ENCODE peak calls at places on chromosomes 13 and 19, in seven cellular contexts. One of them, this sample, is unnamed.
A peak's percentile ranks its signal among the peaks of the same experiment; 100 is the strongest.

GRCh38 chr13:30659980-30660379 is 42.3 kb downstream of the USPL1 start:
- DNase-seq in neuronal stem cell: no peak
- DNase-seq in Panc1: no peak
- DNase-seq in AG04449: no peak
- DNase-seq in AG10803: no peak
- DNase-seq in AG09309: no peak
- DNase-seq in tibial nerve: no peak
- DNase-seq in this sample: no peak

GRCh38 chr19:13060233-13060963 is 42.3 kb downstream of the LYL1 start:
- DNase-seq in neuronal stem cell: no peak
- DNase-seq in Panc1: no peak
- DNase-seq in AG04449: no peak
- DNase-seq in AG10803: no peak
- DNase-seq in AG09309: no peak
- DNase-seq in tibial nerve: no peak
- DNase-seq in this sample: no peak

GRCh38 chr19:6476155-6476895 is 5.3 kb downstream of the DENND1C start:
- DNase-seq in neuronal stem cell: peak; percentile 98
- DNase-seq in Panc1: peak; percentile 51
- DNase-seq in AG04449: no peak
- DNase-seq in AG10803: peak; percentile 12
- DNase-seq in AG09309: no peak
- DNase-seq in tibial nerve: no peak
- DNase-seq in this sample: peak; percentile 66

GRCh38 chr19:45729774-45730388 is 815 bp downstream of the FBXO46 start:
- DNase-seq in neuronal stem cell: no peak
- DNase-seq in Panc1: no peak
- DNase-seq in AG04449: no peak
- DNase-seq in AG10803: no peak
- DNase-seq in AG09309: no peak
- DNase-seq in tibial nerve: no peak
- DNase-seq in this sample: no peak

GRCh38 chr19:588758-589692 is 656 bp upstream of the HCN2 start:
- DNase-seq in neuronal stem cell: no peak
- DNase-seq in Panc1: no peak
- DNase-seq in AG04449: no peak
- DNase-seq in AG10803: no peak
- DNase-seq in AG09309: no peak
- DNase-seq in tibial nerve: no peak
- DNase-seq in this sample: no peak

GRCh38 chr19:10998045-10998533 is 37.3 kb downstream of the SMARCA4 start:
- DNase-seq in neuronal stem cell: no peak
- DNase-seq in Panc1: no peak
- DNase-seq in AG04449: no peak
- DNase-seq in AG10803: no peak
- DNase-seq in AG09309: no peak
- DNase-seq in tibial nerve: peak; percentile 61
- DNase-seq in this sample: no peak

GRCh38 chr19:33819875-33820781 is 23.5 kb downstream of the KCTD15 start:
- DNase-seq in neuronal stem cell: peak; percentile 61
- DNase-seq in Panc1: no peak
- DNase-seq in AG04449: no peak
- DNase-seq in AG10803: peak; percentile 83
- DNase-seq in AG09309: no peak
- DNase-seq in tibial nerve: peak; percentile 54
- DNase-seq in this sample: no peak

GRCh38 chr13:78603240-78603947 is at the start of gene POU4F1:
- DNase-seq in neuronal stem cell: peak; percentile 81
- DNase-seq in Panc1: no peak
- DNase-seq in AG04449: no peak
- DNase-seq in AG10803: no peak
- DNase-seq in AG09309: no peak
- DNase-seq in tibial nerve: no peak
- DNase-seq in this sample: no peak

GRCh38 chr13:27396252-27396846 is 28.1 kb upstream of the GTF3A start:
- DNase-seq in neuronal stem cell: no peak
- DNase-seq in Panc1: no peak
- DNase-seq in AG04449: no peak
- DNase-seq in AG10803: no peak
- DNase-seq in AG09309: no peak
- DNase-seq in tibial nerve: no peak
- DNase-seq in this sample: no peak

GRCh38 chr19:708154-709141 is at the start of gene PALM:
- DNase-seq in neuronal stem cell: peak; percentile 56
- DNase-seq in Panc1: no peak
- DNase-seq in AG04449: no peak
- DNase-seq in AG10803: no peak
- DNase-seq in AG09309: no peak
- DNase-seq in tibial nerve: no peak
- DNase-seq in this sample: no peak

GRCh38 chr19:46036745-46037126 is 4.1 kb downstream of the IGFL4 start:
- DNase-seq in neuronal stem cell: no peak
- DNase-seq in Panc1: no peak
- DNase-seq in AG04449: no peak
- DNase-seq in AG10803: no peak
- DNase-seq in AG09309: no peak
- DNase-seq in tibial nerve: no peak
- DNase-seq in this sample: no peak

GRCh38 chr19:49862411-49863253 is 4.7 kb downstream of the PNKP start:
- DNase-seq in neuronal stem cell: no peak
- DNase-seq in Panc1: no peak
- DNase-seq in AG04449: no peak
- DNase-seq in AG10803: no peak
- DNase-seq in AG09309: no peak
- DNase-seq in tibial nerve: no peak
- DNase-seq in this sample: no peak

GRCh38 chr19:54606230-54606629 is 12.8 kb downstream of the LILRA1 start:
- DNase-seq in neuronal stem cell: no peak
- DNase-seq in Panc1: no peak
- DNase-seq in AG04449: no peak
- DNase-seq in AG10803: no peak
- DNase-seq in AG09309: no peak
- DNase-seq in tibial nerve: no peak
- DNase-seq in this sample: no peak

GRCh38 chr13:71861769-71862168 is 5.2 kb downstream of the DACH1 start:
- DNase-seq in neuronal stem cell: no peak
- DNase-seq in Panc1: no peak
- DNase-seq in AG04449: no peak
- DNase-seq in AG10803: no peak
- DNase-seq in AG09309: no peak
- DNase-seq in tibial nerve: no peak
- DNase-seq in this sample: no peak

GRCh38 chr19:38890686-38891085 is 8.7 kb downstream of the SIRT2 start:
- DNase-seq in neuronal stem cell: no peak
- DNase-seq in Panc1: no peak
- DNase-seq in AG04449: no peak
- DNase-seq in AG10803: no peak
- DNase-seq in AG09309: no peak
- DNase-seq in tibial nerve: no peak
- DNase-seq in this sample: no peak

GRCh38 chr13:42392706-42393572 is 121.0 kb downstream of the AKAP11 start:
- DNase-seq in neuronal stem cell: no peak
- DNase-seq in Panc1: no peak
- DNase-seq in AG04449: no peak
- DNase-seq in AG10803: no peak
- DNase-seq in AG09309: no peak
- DNase-seq in tibial nerve: no peak
- DNase-seq in this sample: no peak

GRCh38 chr13:24638096-24638495 is 42.1 kb upstream of the ATP12A start:
- DNase-seq in neuronal stem cell: no peak
- DNase-seq in Panc1: no peak
- DNase-seq in AG04449: no peak
- DNase-seq in AG10803: no peak
- DNase-seq in AG09309: no peak
- DNase-seq in tibial nerve: no peak
- DNase-seq in this sample: no peak

GRCh38 chr19:10565028-10565566 is 713 bp downstream of the KRI1 start:
- DNase-seq in neuronal stem cell: peak; percentile 41
- DNase-seq in Panc1: no peak
- DNase-seq in AG04449: no peak
- DNase-seq in AG10803: peak; percentile 49
- DNase-seq in AG09309: no peak
- DNase-seq in tibial nerve: peak; percentile 40
- DNase-seq in this sample: no peak

GRCh38 chr13:109700176-109700575 is 86.2 kb downstream of the IRS2 start:
- DNase-seq in neuronal stem cell: no peak
- DNase-seq in Panc1: no peak
- DNase-seq in AG04449: no peak
- DNase-seq in AG10803: peak; percentile 46
- DNase-seq in AG09309: no peak
- DNase-seq in tibial nerve: peak; percentile 48
- DNase-seq in this sample: no peak

GRCh38 chr13:98507060-98507797 is 69.7 kb downstream of the STK24 start:
- DNase-seq in neuronal stem cell: no peak
- DNase-seq in Panc1: no peak
- DNase-seq in AG04449: no peak
- DNase-seq in AG10803: peak; percentile 65
- DNase-seq in AG09309: no peak
- DNase-seq in tibial nerve: peak; percentile 60
- DNase-seq in this sample: peak; percentile 69

GRCh38 chr13:42660367-42660965 is 86.5 kb downstream of the TNFSF11 start:
- DNase-seq in neuronal stem cell: no peak
- DNase-seq in Panc1: no peak
- DNase-seq in AG04449: no peak
- DNase-seq in AG10803: peak; percentile 12
- DNase-seq in AG09309: no peak
- DNase-seq in tibial nerve: no peak
- DNase-seq in this sample: no peak

GRCh38 chr13:96248103-96248502 is 158.2 kb downstream of the HS6ST3 start:
- DNase-seq in neuronal stem cell: no peak
- DNase-seq in Panc1: no peak
- DNase-seq in AG04449: no peak
- DNase-seq in AG10803: no peak
- DNase-seq in AG09309: no peak
- DNase-seq in tibial nerve: no peak
- DNase-seq in this sample: no peak

GRCh38 chr13:110890279-110891150 is 24.4 kb downstream of the ANKRD10 start:
- DNase-seq in neuronal stem cell: no peak
- DNase-seq in Panc1: no peak
- DNase-seq in AG04449: no peak
- DNase-seq in AG10803: no peak
- DNase-seq in AG09309: no peak
- DNase-seq in tibial nerve: no peak
- DNase-seq in this sample: no peak

GRCh38 chr13:62721893-62722292 is 1306.2 kb upstream of the PCDH20 start:
- DNase-seq in neuronal stem cell: no peak
- DNase-seq in Panc1: no peak
- DNase-seq in AG04449: no peak
- DNase-seq in AG10803: no peak
- DNase-seq in AG09309: no peak
- DNase-seq in tibial nerve: no peak
- DNase-seq in this sample: no peak

DNA sequence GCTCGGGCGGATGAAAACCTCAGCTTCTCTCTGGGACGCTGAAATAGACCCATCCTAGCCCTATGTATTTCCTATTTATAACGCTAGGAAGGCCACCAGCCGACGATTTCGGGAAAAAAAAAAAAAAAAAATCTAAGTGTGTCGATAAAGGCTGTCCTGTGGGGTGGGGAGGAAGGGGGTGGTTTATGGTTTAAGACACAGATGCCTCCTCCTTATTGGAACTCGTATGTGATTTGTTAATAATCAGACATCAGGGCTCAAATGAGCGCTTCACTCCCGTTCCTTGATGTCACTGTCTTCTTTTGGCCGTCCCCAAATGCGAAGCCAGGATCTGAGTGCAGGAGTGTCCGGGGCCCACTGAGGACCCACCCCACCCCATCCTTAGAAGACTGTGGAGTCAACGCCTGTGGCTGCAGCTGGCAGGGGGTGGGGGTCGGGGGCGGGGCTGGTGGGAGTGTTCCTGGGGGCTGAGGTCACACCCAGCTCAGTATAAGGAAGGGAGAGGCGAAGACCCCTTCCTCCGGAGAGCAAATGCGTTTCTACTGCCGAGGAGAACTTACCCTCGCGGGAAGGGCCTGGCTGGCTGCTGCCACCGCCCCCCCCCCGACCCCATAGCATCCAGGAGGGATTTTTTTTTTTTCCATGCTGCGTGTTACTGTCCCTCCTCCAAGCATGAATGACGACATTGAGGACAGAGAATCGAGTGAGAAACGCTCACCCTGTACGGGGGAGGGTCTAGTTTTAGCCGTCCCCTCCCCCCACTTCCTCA is 971 bp downstream of the ATCAY start:
- DNase-seq in neuronal stem cell: no peak
- DNase-seq in Panc1: no peak
- DNase-seq in AG04449: no peak
- DNase-seq in AG10803: no peak
- DNase-seq in AG09309: no peak
- DNase-seq in tibial nerve: no peak
- DNase-seq in this sample: no peak
- H3K4me3 ChIP-seq in neuronal stem cell: peak overlapping the region; percentile 81
- H3K4me3 ChIP-seq in Panc1: peak overlapping the region; percentile 4
- H3K4me3 ChIP-seq in AG04449: no peak overlapping the region
- H3K4me3 ChIP-seq in AG10803: no peak overlapping the region
- H3K4me3 ChIP-seq in AG09309: no peak overlapping the region
- H3K4me3 ChIP-seq in tibial nerve: no peak overlapping the region
- H3K4me3 ChIP-seq in this sample: no peak overlapping the region

GRCh38 chr13:102191951-102192461 is 209.8 kb downstream of the FGF14 start:
- DNase-seq in neuronal stem cell: peak; percentile 2
- DNase-seq in Panc1: no peak
- DNase-seq in AG04449: no peak
- DNase-seq in AG10803: no peak
- DNase-seq in AG09309: no peak
- DNase-seq in tibial nerve: no peak
- DNase-seq in this sample: no peak
- H3K4me3 ChIP-seq in neuronal stem cell: no peak overlapping the region
- H3K4me3 ChIP-seq in Panc1: no peak overlapping the region
- H3K4me3 ChIP-seq in AG04449: no peak overlapping the region
- H3K4me3 ChIP-seq in AG10803: no peak overlapping the region
- H3K4me3 ChIP-seq in AG09309: no peak overlapping the region
- H3K4me3 ChIP-seq in tibial nerve: no peak overlapping the region
- H3K4me3 ChIP-seq in this sample: no peak overlapping the region

GRCh38 chr13:66660013-66660804 is 569.9 kb downstream of the PCDH9 start:
- DNase-seq in neuronal stem cell: no peak
- DNase-seq in Panc1: peak; percentile 54
- DNase-seq in AG04449: no peak
- DNase-seq in AG10803: peak; percentile 19
- DNase-seq in AG09309: no peak
- DNase-seq in tibial nerve: no peak
- DNase-seq in this sample: no peak
- H3K4me3 ChIP-seq in neuronal stem cell: no peak overlapping the region
- H3K4me3 ChIP-seq in Panc1: no peak overlapping the region
- H3K4me3 ChIP-seq in AG04449: no peak overlapping the region
- H3K4me3 ChIP-seq in AG10803: no peak overlapping the region
- H3K4me3 ChIP-seq in AG09309: no peak overlapping the region
- H3K4me3 ChIP-seq in tibial nerve: no peak overlapping the region
- H3K4me3 ChIP-seq in this sample: no peak overlapping the region

DNA sequence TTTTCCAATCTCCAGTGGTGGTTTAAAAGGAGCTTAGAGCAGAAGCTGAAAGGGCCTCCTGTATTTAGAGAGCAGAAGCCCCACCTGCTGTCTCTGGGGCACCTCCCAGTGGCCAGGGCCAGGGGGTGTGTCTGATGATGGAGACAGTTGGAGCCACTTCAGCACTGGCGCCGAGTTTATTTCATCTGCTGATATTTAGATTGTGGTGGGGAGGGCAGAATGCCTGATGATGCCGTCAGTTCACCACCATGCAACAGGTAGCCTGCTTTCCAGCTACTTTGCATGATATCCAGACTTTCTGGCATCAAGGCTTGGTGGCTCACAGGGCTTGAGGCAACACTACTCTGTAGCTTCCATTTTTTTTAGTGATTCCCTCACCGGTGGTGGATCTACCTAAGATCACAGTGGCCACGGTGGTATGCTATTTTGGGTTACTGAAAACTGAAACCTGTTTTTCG is 371.9 kb downstream of the KCNRG start:
- DNase-seq in neuronal stem cell: peak; percentile 30
- DNase-seq in Panc1: no peak
- DNase-seq in AG04449: no peak
- DNase-seq in AG10803: peak; percentile 40
- DNase-seq in AG09309: no peak
- DNase-seq in tibial nerve: peak; percentile 49
- DNase-seq in this sample: no peak
- H3K4me3 ChIP-seq in neuronal stem cell: no peak overlapping the region
- H3K4me3 ChIP-seq in Panc1: no peak overlapping the region
- H3K4me3 ChIP-seq in AG04449: no peak overlapping the region
- H3K4me3 ChIP-seq in AG10803: peak overlapping the region; percentile 3
- H3K4me3 ChIP-seq in AG09309: no peak overlapping the region
- H3K4me3 ChIP-seq in tibial nerve: no peak overlapping the region
- H3K4me3 ChIP-seq in this sample: peak overlapping the region; percentile 33

This sample was measured in epithelial cell of proximal tubule.